ENCODE peak calls at places on chromosome 19, in five cellular contexts. P, T, A, L and H are unnamed samples.
A peak's percentile ranks its signal among the peaks of the same experiment; 100 is the strongest.

GRCh38 chr19:52748336-52748950 is 13.6 kb upstream of the ZNF611 start:
- DNase-seq in P (no peak), T (no peak), A (peak; percentile 77), L (no peak), H (no peak)

GRCh38 chr19:39380521-39381502 is 10.1 kb downstream of the PAF1 start:
- DNase-seq in P (no peak), T (no peak), A (no peak), L (no peak), H (no peak)

GRCh38 chr19:6796278-6796677 is 23.8 kb downstream of the VAV1 start:
- DNase-seq in P (no peak), T (no peak), A (no peak), L (no peak), H (no peak)

GRCh38 chr19:14694867-14695266 is 5.0 kb downstream of the ZNF333 start:
- DNase-seq in P (no peak), T (no peak), A (no peak), L (no peak), H (no peak)

GRCh38 chr19:42030605-42031004 is 36.6 kb upstream of the ATP1A3 start:
- DNase-seq in P (no peak), T (no peak), A (no peak), L (no peak), H (no peak)

GRCh38 chr19:45442927-45443461 is 19.3 kb upstream of the ERCC1 start:
- DNase-seq in P (no peak), T (no peak), A (peak; percentile 68), L (peak; percentile 17), H (no peak)

GRCh38 chr19:5547881-5548280 is 19.9 kb downstream of the TINCR start:
- DNase-seq in P (peak; percentile 6), T (peak; percentile 70), A (no peak), L (no peak), H (no peak)

GRCh38 chr19:39140594-39140993 is 15.0 kb downstream of the PAK4 start:
- DNase-seq in P (no peak), T (no peak), A (no peak), L (no peak), H (no peak)

GRCh38 chr19:13507053-13507611 is 853 bp upstream of the CACNA1A start:
- DNase-seq in P (no peak), T (no peak), A (no peak), L (no peak), H (no peak)

GRCh38 chr19:39297931-39298634 is 1.9 kb downstream of the IFNL1 start:
- DNase-seq in P (no peak), T (no peak), A (no peak), L (no peak), H (no peak)

GRCh38 chr19:47095707-47096704 is 17.6 kb downstream of the ZC3H4 start:
- DNase-seq in P (no peak), T (no peak), A (no peak), L (no peak), H (no peak)

GRCh38 chr19:17136617-17137016 is 61.0 kb downstream of the MYO9B start:
- DNase-seq in P (no peak), T (no peak), A (no peak), L (no peak), H (no peak)

GRCh38 chr19:2253106-2254051 is 2.8 kb downstream of the JSRP1 start:
- DNase-seq in P (no peak), T (no peak), A (peak; percentile 50), L (peak; percentile 27), H (no peak)

GRCh38 chr19:39314016-39314728 is 6.5 kb downstream of the LRFN1 start:
- DNase-seq in P (no peak), T (no peak), A (no peak), L (no peak), H (no peak)

GRCh38 chr19:12668937-12669271 is 2.3 kb downstream of the WDR83 start:
- DNase-seq in P (peak; percentile 26), T (no peak), A (peak; percentile 53), L (peak; percentile 33), H (peak; percentile 45)

GRCh38 chr19:3506384-3507340 is 551 bp downstream of the FZR1 start:
- DNase-seq in P (no peak), T (no peak), A (peak; percentile 52), L (no peak), H (no peak)

GRCh38 chr19:10568444-10568825 is 344 bp downstream of the CDKN2D start:
- DNase-seq in P (no peak), T (no peak), A (no peak), L (no peak), H (no peak)

GRCh38 chr19:31316201-31316951 is 32.9 kb downstream of the TSHZ3 start:
- DNase-seq in P (peak; percentile 30), T (peak; percentile 38), A (peak; percentile 39), L (no peak), H (no peak)

GRCh38 chr19:24069907-24070657 is 16.9 kb upstream of the ZNF254 start:
- DNase-seq in P (no peak), T (no peak), A (no peak), L (no peak), H (no peak)

GRCh38 chr19:16293133-16294085 is 31.2 kb upstream of the KLF2 start:
- DNase-seq in P (peak; percentile 86), T (no peak), A (peak; percentile 97), L (no peak), H (no peak)

GRCh38 chr19:29667941-29668340 is 2.7 kb downstream of the PLEKHF1 start:
- DNase-seq in P (no peak), T (no peak), A (no peak), L (peak; percentile 60), H (no peak)

GRCh38 chr19:13790354-13790753 is 4.9 kb upstream of the ZSWIM4 start:
- DNase-seq in P (no peak), T (no peak), A (no peak), L (no peak), H (no peak)

GRCh38 chr19:48842744-48843162 is 6.5 kb upstream of the HSD17B14 start:
- DNase-seq in P (no peak), T (peak; percentile 62), A (peak; percentile 87), L (peak; percentile 3), H (peak; percentile 27)

GRCh38 chr19:51158474-51159129 is 16.5 kb downstream of the SIGLEC7 start:
- DNase-seq in P (no peak), T (peak; percentile 57), A (peak; percentile 58), L (peak; percentile 3), H (peak; percentile 55)

GRCh38 chr19:19460761-19461265 is 54.5 kb downstream of the TSSK6 start:
- DNase-seq in P (no peak), T (no peak), A (peak; percentile 64), L (peak; percentile 58), H (peak; percentile 45)

GRCh38 chr19:15551183-15552004 is 43.1 kb downstream of the CYP4F22 start:
- DNase-seq in P (no peak), T (peak; percentile 78), A (peak; percentile 39), L (peak; percentile 69), H (no peak)

GRCh38 chr19:46284635-46285034 is 12.2 kb upstream of the HIF3A start:
- DNase-seq in P (no peak), T (no peak), A (no peak), L (no peak), H (no peak)

GRCh38 chr19:18663940-18664530 is 19.4 kb upstream of the CRTC1 start:
- DNase-seq in P (no peak), T (no peak), A (no peak), L (no peak), H (no peak)

GRCh38 chr19:48171584-48172170 is 1.2 kb downstream of the ZSWIM9 start:
- DNase-seq in P (no peak), T (no peak), A (no peak), L (no peak), H (no peak)